ENCODE peak calls at places on chromosomes 16 and 17, in eight cellular contexts. Q is fibroblast of mammary gland, Y is PC-9, I is uterus, M is ovary, B is cardiac fibroblast, D is bronchial epithelial cell, F is GM12865. G is an unnamed sample.

GRCh38 chr17:39782481-39782880 is 44.7 kb downstream of the GRB7 start:
- DNase-seq in Q (no peak), Y (peak; percentile 94), I (no peak), M (no peak), B (peak; percentile 81), D (peak; percentile 98), F (no peak), G (peak; percentile 58)

GRCh38 chr16:69830534-69831211 is 68.5 kb downstream of the WWP2 start:
- DNase-seq in Q (no peak), Y (no peak), I (no peak), M (no peak), B (no peak), D (no peak), F (no peak), G (no peak)

GRCh38 chr17:43211480-43212402 is at the start of gene TMEM106A:
- DNase-seq in Q (peak; percentile 81), Y (peak; percentile 83), I (peak; percentile 79), M (peak; percentile 88), B (peak; percentile 92), D (peak; percentile 80), F (peak; percentile 89), G (peak; percentile 89)

GRCh38 chr16:77556203-77556602 is 121.4 kb upstream of the ADAMTS18 start:
- DNase-seq in Q (no peak), Y (no peak), I (no peak), M (no peak), B (no peak), D (no peak), F (no peak), G (no peak)

GRCh38 chr16:84294196-84295142 is at the start of gene WFDC1:
- DNase-seq in Q (no peak), Y (no peak), I (no peak), M (peak; percentile 57), B (peak; percentile 50), D (no peak), F (no peak), G (peak; percentile 14)

GRCh38 chr16:85056211-85056748 is 28.7 kb downstream of the KIAA0513 start:
- DNase-seq in Q (peak; percentile 23), Y (no peak), I (peak; percentile 43), M (no peak), B (peak; percentile 51), D (no peak), F (no peak), G (peak; percentile 57)

GRCh38 chr17:75404223-75404738 is 1.2 kb downstream of the GRB2 start:
- DNase-seq in Q (peak; percentile 79), Y (peak; percentile 63), I (peak; percentile 55), M (peak; percentile 69), B (peak; percentile 87), D (peak; percentile 65), F (peak; percentile 73), G (peak; percentile 90)

GRCh38 chr17:60089097-60089844 is 10.6 kb upstream of the HEATR6 start:
- DNase-seq in Q (no peak), Y (no peak), I (no peak), M (no peak), B (no peak), D (no peak), F (peak; percentile 42), G (no peak)

GRCh38 chr16:2937170-2937569 is 25.4 kb downstream of the FLYWCH1 start:
- DNase-seq in Q (no peak), Y (no peak), I (no peak), M (no peak), B (no peak), D (no peak), F (no peak), G (no peak)

GRCh38 chr17:82396601-82397435 is 21.3 kb upstream of the HEXD start:
- DNase-seq in Q (peak; percentile 100), Y (peak; percentile 41), I (peak; percentile 33), M (no peak), B (peak; percentile 89), D (no peak), F (no peak), G (peak; percentile 93)

GRCh38 chr16:66147338-66147737 is 219.2 kb upstream of the CDH5 start:
- DNase-seq in Q (no peak), Y (no peak), I (no peak), M (no peak), B (no peak), D (no peak), F (no peak), G (no peak)

GRCh38 chr16:23254338-23254737 is 47.8 kb upstream of the SCNN1B start:
- DNase-seq in Q (peak; percentile 24), Y (peak; percentile 93), I (no peak), M (no peak), B (no peak), D (no peak), F (no peak), G (peak; percentile 24)

GRCh38 chr16:29815032-29815721 is 775 bp upstream of the PAGR1 start:
- DNase-seq in Q (no peak), Y (no peak), I (peak; percentile 50), M (peak; percentile 72), B (no peak), D (no peak), F (no peak), G (peak; percentile 21)

GRCh38 chr17:60989846-60990245 is 312.2 kb downstream of the BCAS3 start:
- DNase-seq in Q (no peak), Y (no peak), I (no peak), M (no peak), B (no peak), D (no peak), F (no peak), G (no peak)

GRCh38 chr16:66954097-66954659 is 6.9 kb upstream of the CES3 start:
- DNase-seq in Q (peak; percentile 75), Y (peak; percentile 55), I (peak; percentile 67), M (peak; percentile 87), B (peak; percentile 84), D (peak; percentile 70), F (peak; percentile 81), G (peak; percentile 86)

GRCh38 chr17:77416096-77416713 is 275.4 kb downstream of the SEC14L1 start:
- DNase-seq in Q (no peak), Y (no peak), I (no peak), M (no peak), B (no peak), D (no peak), F (no peak), G (no peak)

GRCh38 chr17:17516941-17517720 is 20.9 kb upstream of the RASD1 start:
- DNase-seq in Q (no peak), Y (no peak), I (no peak), M (no peak), B (no peak), D (no peak), F (no peak), G (no peak)

GRCh38 chr16:47204736-47205499 is 61.2 kb upstream of the NETO2 start:
- DNase-seq in Q (no peak), Y (no peak), I (no peak), M (no peak), B (no peak), D (no peak), F (no peak), G (peak; percentile 9)
- TF ChIP-seq CTCF in Q (no peak), Y (no peak), I (no peak), M (no peak), B (no peak), D (no peak), F (peak; percentile 13), G (peak; percentile 22)

GRCh38 chr17:55405600-55405999 is 16.0 kb downstream of the MMD start:
- DNase-seq in Q (no peak), Y (no peak), I (no peak), M (no peak), B (no peak), D (peak; percentile 23), F (no peak), G (no peak)
- H3K4me3 ChIP-seq in Q (no peak overlapping the region), Y (no peak overlapping the region), I (no peak overlapping the region), M (no peak overlapping the region), B (no peak overlapping the region), D (no peak overlapping the region), F (no peak overlapping the region), G (no peak overlapping the region)

DNA sequence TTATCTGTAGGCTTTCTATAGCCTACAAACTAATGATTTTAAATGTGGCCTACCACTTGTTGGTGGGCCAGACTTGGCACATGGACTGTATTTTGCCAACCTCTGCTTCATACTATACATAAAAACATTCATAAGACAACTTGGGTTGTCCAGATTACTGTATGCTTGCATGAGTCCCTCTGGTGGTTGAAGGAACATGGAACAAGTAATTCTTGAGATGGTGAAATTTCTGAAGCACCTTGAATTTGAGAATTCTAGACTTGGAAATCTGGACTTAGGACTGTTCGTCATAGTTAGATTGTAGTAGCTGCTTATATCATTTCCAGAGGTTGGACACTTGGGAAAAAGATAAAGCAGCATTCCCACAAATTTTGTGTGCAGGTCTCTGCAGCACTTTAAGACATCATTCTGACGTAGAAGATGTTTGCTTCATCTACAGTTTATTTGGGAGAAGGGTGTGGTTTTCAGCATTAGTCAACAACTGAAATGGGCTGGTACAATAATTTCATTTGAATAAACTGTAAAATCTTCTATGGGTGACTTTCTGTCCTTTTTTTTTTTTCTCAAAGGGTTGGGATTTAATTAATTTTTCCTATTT is 31.2 kb downstream of the NFATC3 start:
- DNase-seq in Q (peak; percentile 55), Y (no peak), I (no peak), M (no peak), B (peak; percentile 64), D (peak; percentile 48), F (peak; percentile 62), G (peak; percentile 77)
- TF ChIP-seq CTCF in Q (peak; percentile 59), Y (peak; percentile 56), I (peak; percentile 12), M (no peak), B (peak; percentile 60), D (peak; percentile 38), F (peak; percentile 55), G (peak; percentile 73)

GRCh38 chr17:63819585-63820537 is 7.4 kb upstream of the PSMC5 start:
- DNase-seq in Q (no peak), Y (no peak), I (no peak), M (no peak), B (no peak), D (no peak), F (no peak), G (no peak)
- H3K4me3 ChIP-seq in Q (no peak overlapping the region), Y (no peak overlapping the region), I (no peak overlapping the region), M (no peak overlapping the region), B (no peak overlapping the region), D (no peak overlapping the region), F (no peak overlapping the region), G (no peak overlapping the region)

G was measured in choroid plexus epithelial cell.